ENCODE peak calls at places on chromosomes 1 and 21, in nine cellular contexts. E is breast epithelium, B is cardiac fibroblast, L is heart left ventricle, P is fibroblast of the aortic adventitia, Q is MG63, I is aorta, H is suprapubic skin, W is lower lobe of right lung. V is an unnamed sample.

GRCh38 chr1:16915627-16915973 is 6.1 kb upstream of the CROCC start:
- DNase-seq in B (peak), W (no peak), H (no peak), L (peak), P (peak), E (no peak), I (peak), Q (no peak), V (peak)

GRCh38 chr1:229229137-229229720 is 41.7 kb upstream of the RAB4A start:
- DNase-seq in H (no peak), B (peak), E (peak), P (no peak), L (no peak), I (no peak), Q (no peak), W (no peak), V (no peak)

GRCh38 chr1:180863158-180863775 is 49.4 kb upstream of the KIAA1614 start:
- DNase-seq in H (no peak), E (no peak), Q (no peak), B (peak), W (no peak), I (no peak), L (no peak), P (peak), V (no peak)

GRCh38 chr1:230301820-230302219 is 124.3 kb downstream of the PGBD5 start:
- DNase-seq in I (peak), W (no peak), P (no peak), H (no peak), Q (peak), L (no peak), E (no peak), B (no peak), V (peak)

GRCh38 chr1:39107891-39108290 is 81.7 kb downstream of the NDUFS5 start:
- DNase-seq in B (no peak), W (no peak), H (no peak), P (peak), Q (no peak), L (no peak), I (no peak), E (no peak), V (no peak)

GRCh38 chr1:200154069-200154767 is 126.7 kb downstream of the NR5A2 start:
- DNase-seq in W (no peak), L (no peak), B (peak), Q (no peak), E (no peak), P (no peak), H (no peak), I (no peak), V (no peak)

GRCh38 chr1:162677607-162678371 is 45.5 kb downstream of the DDR2 start:
- DNase-seq in P (no peak), H (no peak), L (no peak), E (no peak), B (no peak), Q (no peak), W (no peak), I (no peak), V (no peak)

GRCh38 chr1:206666954-206667353 is 17.8 kb upstream of the MAPKAPK2 start:
- DNase-seq in E (no peak), W (no peak), L (no peak), P (no peak), B (no peak), Q (no peak), H (no peak), I (no peak), V (no peak)

GRCh38 chr1:81550753-81551152 is 250.0 kb upstream of the ADGRL2 start:
- DNase-seq in I (no peak), E (no peak), L (no peak), W (no peak), B (no peak), Q (no peak), H (no peak), P (no peak), V (no peak)

GRCh38 chr1:22107126-22107525 is 35.8 kb downstream of the WNT4 start:
- DNase-seq in L (no peak), E (no peak), W (no peak), P (no peak), H (no peak), B (no peak), Q (no peak), I (no peak), V (no peak)

GRCh38 chr1:179080866-179081695 is 789 bp upstream of the TOR3A start:
- DNase-seq in Q (no peak), W (no peak), L (no peak), I (no peak), H (no peak), B (no peak), P (no peak), E (no peak), V (no peak)

GRCh38 chr1:20211511-20211931 is 25.2 kb upstream of the PLA2G2C start:
- DNase-seq in P (no peak), Q (peak), L (no peak), E (no peak), H (no peak), B (peak), I (no peak), W (no peak), V (peak)

GRCh38 chr1:85464497-85465098 is 361 bp downstream of the DDAH1 start:
- DNase-seq in I (peak), P (peak), Q (peak), L (peak), E (peak), H (peak), W (peak), B (peak), V (peak)

GRCh38 chr21:42666918-42667317 is 13.5 kb downstream of the PDE9A start:
- DNase-seq in W (no peak), E (no peak), P (no peak), I (no peak), B (no peak), L (no peak), H (no peak), Q (no peak), V (no peak)

GRCh38 chr1:7786785-7787184 is 2.7 kb downstream of the PER3 start:
- DNase-seq in E (no peak), L (no peak), I (no peak), Q (no peak), B (no peak), W (no peak), H (no peak), P (no peak), V (no peak)

GRCh38 chr1:7784492-7785071 is 491 bp downstream of the PER3 start:
- DNase-seq in W (peak), P (no peak), B (peak), H (peak), E (peak), I (peak), L (peak), Q (no peak), V (peak)

GRCh38 chr1:7783178-7783711 is 846 bp upstream of the PER3 start:
- DNase-seq in P (peak), H (peak), E (peak), B (peak), Q (peak), L (peak), W (peak), I (peak), V (peak)

GRCh38 chr1:7783826-7784491 is at the start of gene PER3:
- DNase-seq in E (peak), P (peak), I (peak), L (peak), B (peak), H (peak), W (peak), Q (peak), V (peak)

DNA sequence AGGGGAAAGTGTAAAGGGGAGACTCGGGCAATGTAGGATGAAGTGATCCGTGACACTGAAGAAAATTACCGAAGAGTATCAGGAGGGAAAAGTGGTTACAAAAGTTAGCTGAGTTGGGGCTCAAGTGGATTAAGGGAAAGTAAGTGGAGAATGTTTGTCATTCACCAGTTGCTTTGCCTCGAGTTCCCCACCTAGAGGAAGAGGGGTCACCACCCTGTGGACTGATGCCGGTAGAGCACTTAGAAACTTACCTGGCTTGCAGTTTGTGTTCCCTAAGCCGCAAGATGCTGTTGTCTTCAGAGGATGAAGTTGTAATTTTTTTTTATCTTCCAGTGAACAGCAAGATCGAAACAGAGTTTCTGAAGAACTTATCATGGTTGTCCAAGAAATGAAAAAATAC is 1.0 kb downstream of the PER3 start:
- DNase-seq in L (no peak), B (no peak), H (no peak), I (no peak), P (no peak), W (no peak), Q (no peak), E (no peak), V (no peak)
- H3K4me3 ChIP-seq in L (peak), B (no peak), H (peak), I (no peak), P (peak), W (peak), Q (no peak), E (peak), V (peak)

DNA sequence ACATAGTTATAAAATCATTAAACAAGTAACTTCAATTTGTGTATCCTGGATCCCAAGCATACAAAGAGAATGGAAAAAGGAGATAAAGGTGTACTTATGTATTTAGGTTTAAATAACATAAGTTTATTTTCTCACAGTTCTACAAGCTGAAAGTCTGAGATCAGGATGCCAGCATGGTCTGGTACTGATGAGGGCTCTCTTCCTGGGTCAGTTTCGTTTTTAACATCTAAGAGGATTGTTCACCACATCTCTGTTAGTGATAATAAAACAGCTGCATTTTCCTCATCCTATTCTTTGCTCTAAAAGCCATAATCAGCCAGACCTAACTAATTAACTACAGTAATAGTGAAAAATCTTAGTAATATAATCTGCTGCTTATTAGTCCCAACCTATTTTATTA is 5.2 kb downstream of the EGLN1 start:
- DNase-seq in P (peak), Q (no peak), H (no peak), B (no peak), I (no peak), W (no peak), L (no peak), E (no peak), V (no peak)
- H3K4me3 ChIP-seq in P (no peak), Q (peak), H (peak), B (peak), I (no peak), W (no peak), L (peak), E (peak), V (peak)

GRCh38 chr21:41663805-41664788 is 102.8 kb downstream of the RIPK4 start:
- DNase-seq in W (peak), H (no peak), E (peak), B (no peak), Q (peak), L (no peak), P (no peak), I (no peak), V (no peak)
- H3K4me3 ChIP-seq in W (no peak), H (no peak), E (no peak), B (no peak), Q (no peak), L (peak), P (no peak), I (no peak), V (no peak)

GRCh38 chr1:143694085-143694484 is 277.7 kb downstream of the FAM72C start:
- DNase-seq in I (no peak), L (no peak), P (no peak), B (no peak), W (no peak), H (no peak), Q (no peak), E (no peak), V (no peak)

GRCh38 chr1:143699115-143699514 is 272.7 kb downstream of the FAM72C start:
- DNase-seq in P (no peak), E (no peak), I (no peak), H (no peak), Q (no peak), L (no peak), B (no peak), W (peak), V (no peak)

GRCh38 chr1:143698016-143698415 is 273.8 kb downstream of the FAM72C start:
- DNase-seq in L (no peak), H (no peak), E (no peak), P (peak), Q (peak), I (no peak), W (peak), B (no peak), V (no peak)

DNA sequence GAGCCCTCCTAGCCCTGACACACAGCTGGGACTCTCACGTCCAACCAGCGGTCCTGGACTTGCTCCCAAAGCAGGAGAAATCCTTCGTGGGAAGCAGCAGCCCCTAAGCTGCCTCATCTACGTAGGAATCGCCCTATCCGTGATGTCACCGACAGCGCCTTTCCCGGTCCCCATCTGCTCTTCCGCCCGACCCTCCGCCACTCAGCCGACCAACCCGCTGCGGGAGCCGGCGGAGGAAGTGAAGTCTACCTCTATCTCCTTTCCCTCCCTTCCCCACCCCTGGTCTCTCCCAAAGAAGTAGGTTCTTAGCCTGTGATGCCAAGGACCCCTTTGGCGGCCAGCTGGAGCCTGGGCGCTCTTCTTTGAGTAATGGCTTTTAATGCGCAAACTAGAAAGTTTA is 272.1 kb downstream of the FAM72C start:
- DNase-seq in B (no peak), W (no peak), Q (no peak), L (no peak), I (no peak), E (no peak), H (no peak), P (no peak), V (no peak)
- H3K4me3 ChIP-seq in B (no peak), W (peak), Q (no peak), L (no peak), I (no peak), E (no peak), H (no peak), P (no peak), V (no peak)